ENCODE peak calls at places on chromosomes 5 and 9, in four cellular contexts. B is BE2C, C is lower lobe of right lung, Q is choroid plexus epithelial cell. X is an unnamed sample.

GRCh38 chr5:136203303-136203922 is 10.5 kb upstream of the SMIM32 start:
- DNase-seq in B (no peak), Q (no peak), C (no peak), X (no peak)

GRCh38 chr5:133746834-133747233 is 134.5 kb upstream of the FSTL4 start:
- DNase-seq in Q (no peak), C (no peak), B (peak; percentile 52), X (no peak)

GRCh38 chr5:82387041-82387818 is 109.1 kb upstream of the RPS23 start:
- DNase-seq in B (peak; percentile 46), Q (peak; percentile 87), C (no peak), X (no peak)

GRCh38 chr9:90322296-90322695 is 320.3 kb downstream of the DIRAS2 start:
- DNase-seq in Q (peak; percentile 47), B (no peak), C (no peak), X (peak; percentile 29)

GRCh38 chr9:34158362-34158869 is 20.4 kb upstream of the UBAP1 start:
- DNase-seq in Q (peak; percentile 78), B (no peak), C (peak; percentile 73), X (peak; percentile 72)

GRCh38 chr5:40276426-40277102 is 403.2 kb upstream of the PTGER4 start:
- DNase-seq in B (no peak), Q (no peak), C (no peak), X (no peak)

GRCh38 chr5:179321206-179321987 is 23.9 kb downstream of the ADAMTS2 start:
- DNase-seq in Q (no peak), C (peak; percentile 27), B (peak; percentile 4), X (no peak)

GRCh38 chr9:74078647-74079046 is 418.5 kb upstream of the RORB start:
- DNase-seq in Q (peak; percentile 89), B (no peak), C (no peak), X (no peak)

GRCh38 chr9:133057006-133057405 is 4.8 kb upstream of the CEL start:
- DNase-seq in Q (no peak), B (no peak), C (no peak), X (no peak)

GRCh38 chr5:1732238-1732880 is 67.3 kb downstream of the MRPL36 start:
- DNase-seq in B (no peak), C (peak; percentile 40), Q (no peak), X (no peak)

GRCh38 chr9:17063535-17064135 is 71.2 kb upstream of the CNTLN start:
- DNase-seq in Q (peak; percentile 86), B (peak; percentile 59), C (no peak), X (peak; percentile 55)

GRCh38 chr5:160629007-160629402 is 207.3 kb downstream of the PTTG1 start:
- DNase-seq in B (no peak), C (no peak), Q (no peak), X (no peak)

GRCh38 chr5:67353500-67353931 is 156.9 kb upstream of the CD180 start:
- DNase-seq in C (no peak), Q (peak; percentile 38), B (no peak), X (peak; percentile 5)

GRCh38 chr9:83197611-83198010 is 134.7 kb upstream of the RASEF start:
- DNase-seq in C (no peak), B (peak; percentile 42), Q (no peak), X (no peak)

GRCh38 chr5:78547731-78548189 is 100.8 kb downstream of the LHFPL2 start:
- DNase-seq in C (peak; percentile 56), Q (peak; percentile 93), B (peak; percentile 80), X (peak; percentile 97)

GRCh38 chr9:112028242-112029221 is 131.9 kb downstream of the UGCG start:
- DNase-seq in B (no peak), Q (no peak), C (no peak), X (no peak)

GRCh38 chr9:113632776-113633590 is 169.5 kb downstream of the RGS3 start:
- DNase-seq in C (no peak), Q (peak; percentile 55), B (no peak), X (peak; percentile 45)

GRCh38 chr9:6218099-6218502 is 2.5 kb downstream of the IL33 start:
- DNase-seq in Q (peak; percentile 74), B (no peak), C (no peak), X (peak; percentile 69)

GRCh38 chr5:160040471-160040835 is 31.5 kb downstream of the TTC1 start:
- DNase-seq in B (no peak), Q (no peak), C (no peak), X (no peak)

GRCh38 chr9:100437860-100438805 is 11.2 kb downstream of the MSANTD3 start:
- DNase-seq in B (peak; percentile 79), C (peak; percentile 48), Q (peak; percentile 87), X (peak; percentile 76)

GRCh38 chr5:7828269-7828668 is 22.7 kb downstream of the CFAP90 start:
- DNase-seq in Q (no peak), B (no peak), C (no peak), X (no peak)

GRCh38 chr5:73954381-73954780 is 328.4 kb downstream of the ARHGEF28 start:
- DNase-seq in C (no peak), B (no peak), Q (no peak), X (peak; percentile 57)

GRCh38 chr5:129243058-129243457 is 148.5 kb downstream of the ISOC1 start:
- DNase-seq in B (no peak), Q (peak; percentile 3), C (no peak), X (no peak)

GRCh38 chr5:108418172-108418571 is 36.3 kb upstream of the FBXL17 start:
- DNase-seq in Q (no peak), B (no peak), C (no peak), X (peak; percentile 20)

GRCh38 chr9:71944754-71945409 is 33.4 kb downstream of the C9orf85 start:
- DNase-seq in Q (no peak), C (no peak), B (no peak), X (no peak)

GRCh38 chr5:161086456-161086855 is 234.4 kb upstream of the ATP10B start:
- DNase-seq in Q (peak; percentile 10), C (no peak), B (no peak), X (peak; percentile 74)

GRCh38 chr5:100900796-100901731 is 2.0 kb downstream of the ST8SIA4 start:
- DNase-seq in B (peak; percentile 76), Q (peak; percentile 61), C (peak; percentile 88), X (peak; percentile 7)

GRCh38 chr5:57566914-57567313 is 84.3 kb upstream of the ACTBL2 start:
- DNase-seq in B (no peak), C (no peak), Q (peak; percentile 94), X (peak; percentile 36)

GRCh38 chr5:108119123-108119522 is 262.8 kb downstream of the FBXL17 start:
- DNase-seq in Q (no peak), C (no peak), B (no peak), X (no peak)

GRCh38 chr9:98708103-98708932 is 417 bp downstream of the GABBR2 start:
- DNase-seq in Q (no peak), B (no peak), C (no peak), X (no peak)
- H3K4me3 ChIP-seq in Q (peak overlapping the region; percentile 28), B (no peak overlapping the region), C (peak overlapping the region; percentile 25), X (peak overlapping the region; percentile 65)

DNA sequence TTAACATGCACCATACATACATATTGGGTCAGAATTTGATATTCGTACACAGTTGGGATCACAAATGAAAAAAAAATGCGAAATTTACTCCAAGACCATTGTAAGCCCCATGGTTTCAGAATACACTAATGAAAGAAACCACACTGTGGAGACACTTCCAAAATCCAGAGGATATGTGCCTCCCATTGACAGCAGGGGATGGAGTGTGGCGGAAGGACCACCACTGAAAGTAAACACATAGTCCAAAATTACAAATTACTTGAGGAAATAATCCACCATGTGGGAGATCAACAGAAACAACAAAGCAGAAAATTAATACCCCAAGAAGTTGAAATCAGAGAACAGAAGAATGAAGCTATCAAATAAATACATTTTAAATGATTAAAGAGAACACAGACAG is 291.6 kb upstream of the PAPPA start:
- DNase-seq in C (no peak), Q (no peak), B (no peak), X (no peak)
- H3K4me3 ChIP-seq in C (no peak overlapping the region), Q (no peak overlapping the region), B (no peak overlapping the region), X (no peak overlapping the region)

GRCh38 chr9:76022317-76022716 is 131.8 kb downstream of the PCSK5 start:
- DNase-seq in C (no peak), B (no peak), Q (no peak), X (no peak)

GRCh38 chr9:76026796-76027195 is 136.3 kb downstream of the PCSK5 start:
- DNase-seq in B (no peak), C (no peak), Q (no peak), X (no peak)

GRCh38 chr9:76027426-76027825 is 137.0 kb downstream of the PCSK5 start:
- DNase-seq in Q (peak; percentile 44), C (no peak), B (no peak), X (no peak)

GRCh38 chr9:76020654-76021053 is 130.2 kb downstream of the PCSK5 start:
- DNase-seq in C (no peak), Q (no peak), B (no peak), X (no peak)

GRCh38 chr9:76023715-76024195 is 133.3 kb downstream of the PCSK5 start:
- DNase-seq in Q (peak; percentile 9), C (no peak), B (no peak), X (no peak)
- H3K4me3 ChIP-seq in Q (no peak overlapping the region), C (no peak overlapping the region), B (no peak overlapping the region), X (no peak overlapping the region)

GRCh38 chr5:115657125-115657882 is 31.5 kb upstream of the TMED7 start:
- DNase-seq in C (no peak), B (no peak), Q (no peak), X (no peak)

GRCh38 chr5:115656404-115656803 is 30.6 kb upstream of the TMED7 start:
- DNase-seq in C (no peak), B (no peak), Q (no peak), X (no peak)

GRCh38 chr5:115666023-115666422 is 40.2 kb upstream of the TMED7 start:
- DNase-seq in B (no peak), C (no peak), Q (peak; percentile 21), X (no peak)

GRCh38 chr5:115657883-115658233 is 32.0 kb upstream of the TMED7 start:
- DNase-seq in Q (peak; percentile 71), B (no peak), C (no peak), X (peak; percentile 83)

DNA sequence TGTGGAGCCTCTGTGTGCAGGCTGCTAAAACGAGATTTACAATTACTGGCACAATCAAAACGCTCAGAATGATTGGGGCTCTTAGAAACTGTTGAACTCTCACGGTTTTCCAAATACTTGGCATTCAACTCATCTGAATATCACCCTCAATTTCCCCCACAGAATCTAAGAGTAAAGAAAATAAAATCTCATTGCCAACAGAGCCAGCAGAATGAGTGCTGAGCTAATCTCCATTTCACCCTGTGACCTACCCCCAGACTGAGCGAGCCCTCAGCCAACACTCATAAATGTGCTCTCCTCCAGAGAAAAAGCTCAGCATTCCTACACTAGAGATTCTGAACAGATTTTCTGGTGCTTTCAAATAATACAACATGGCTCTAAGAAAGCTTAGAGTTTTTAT is 35.3 kb upstream of the TMED7 start:
- DNase-seq in C (no peak), B (no peak), Q (peak; percentile 16), X (no peak)
- H3K4me3 ChIP-seq in C (no peak overlapping the region), B (no peak overlapping the region), Q (no peak overlapping the region), X (no peak overlapping the region)

DNA sequence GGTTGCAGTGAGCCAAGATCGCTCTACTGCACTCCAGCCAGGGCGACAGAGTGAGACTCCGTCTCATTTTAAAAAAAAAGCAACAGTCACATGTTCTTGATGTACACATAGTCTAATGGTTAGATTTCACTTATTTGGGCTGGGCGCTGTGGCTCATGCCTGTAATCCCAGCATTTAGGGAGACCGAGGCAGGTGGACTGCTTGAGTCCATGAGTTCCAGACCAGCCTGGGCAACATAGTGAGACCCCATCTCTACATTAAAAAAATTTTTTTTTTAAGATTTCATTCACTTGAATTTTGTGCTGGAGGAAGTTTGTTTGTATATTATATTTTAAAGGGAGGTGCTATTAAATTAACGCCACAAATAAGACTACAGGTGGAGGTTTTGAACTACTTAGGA is 21.9 kb downstream of the WNT8A start:
- DNase-seq in Q (no peak), B (no peak), C (no peak), X (no peak)
- H3K4me3 ChIP-seq in Q (no peak overlapping the region), B (no peak overlapping the region), C (no peak overlapping the region), X (no peak overlapping the region)

GRCh38 chr9:124196814-124197176 is 61.0 kb upstream of the NEK6 start:
- DNase-seq in B (no peak), C (no peak), Q (no peak), X (no peak)
- H3K4me3 ChIP-seq in B (no peak overlapping the region), C (no peak overlapping the region), Q (no peak overlapping the region), X (no peak overlapping the region)